ENCODE peak calls at places on chromosomes 2 and 18, in five cellular contexts. E is colonic mucosa, C is adrenal gland, T is A549, L is BJ. G is an unnamed sample.
A peak's percentile ranks its signal among the peaks of the same experiment; 100 is the strongest.

GRCh38 chr2:2879776-2880175 is 497.8 kb downstream of the EIPR1 start:
- DNase-seq in L (no peak), C (no peak), T (no peak), E (no peak), G (no peak)

GRCh38 chr18:10008006-10008647 is 94.3 kb downstream of the VAPA start:
- DNase-seq in C (no peak), L (no peak), T (no peak), E (no peak), G (no peak)

GRCh38 chr18:36580874-36581750 is 247.7 kb downstream of the TPGS2 start:
- DNase-seq in E (no peak), C (no peak), L (peak; percentile 78), T (no peak), G (peak; percentile 63)

GRCh38 chr18:8813621-8814020 is 108.3 kb downstream of the MTCL1 start:
- DNase-seq in C (no peak), L (peak; percentile 74), E (no peak), T (no peak), G (no peak)

GRCh38 chr18:45081579-45082181 is 401.0 kb downstream of the SETBP1 start:
- DNase-seq in L (no peak), T (no peak), E (no peak), C (no peak), G (no peak)

GRCh38 chr18:11304900-11305299 is 155.5 kb upstream of the PIEZO2 start:
- DNase-seq in L (no peak), C (no peak), T (no peak), E (no peak), G (no peak)

GRCh38 chr2:198901894-198902293 is 555.8 kb downstream of the SATB2 start:
- DNase-seq in L (no peak), T (peak; percentile 28), C (no peak), E (no peak), G (no peak)

GRCh38 chr18:67771271-67771670 is 254.8 kb upstream of the DSEL start:
- DNase-seq in E (no peak), L (no peak), T (peak; percentile 5), C (no peak), G (no peak)

GRCh38 chr2:194514281-194514680 is 1142.7 kb upstream of the SLC39A10 start:
- DNase-seq in T (no peak), L (no peak), E (no peak), C (no peak), G (no peak)

GRCh38 chr2:47771211-47771610 is 11.7 kb upstream of the MSH6 start:
- DNase-seq in C (peak; percentile 30), L (peak; percentile 71), E (no peak), T (peak; percentile 87), G (peak; percentile 73)

GRCh38 chr2:201363857-201364560 is 6.9 kb upstream of the FLACC1 start:
- DNase-seq in L (no peak), C (no peak), E (no peak), T (peak; percentile 56), G (peak; percentile 29)

GRCh38 chr2:218259099-218259921 is 1.5 kb upstream of the GPBAR1 start:
- DNase-seq in C (peak; percentile 20), E (no peak), L (no peak), T (no peak), G (peak; percentile 40)

GRCh38 chr2:96500385-96501066 is 4.6 kb downstream of the NEURL3 start:
- DNase-seq in L (no peak), C (no peak), E (no peak), T (no peak), G (no peak)

GRCh38 chr2:45024600-45025291 is 15.5 kb upstream of the SIX2 start:
- DNase-seq in L (peak; percentile 76), C (no peak), T (peak; percentile 89), E (peak; percentile 32), G (peak; percentile 76)

GRCh38 chr2:66532972-66533868 is 98.3 kb downstream of the MEIS1 start:
- DNase-seq in T (no peak), E (no peak), C (no peak), L (no peak), G (no peak)

GRCh38 chr2:176421291-176422050 is 152.2 kb downstream of the MTX2 start:
- DNase-seq in L (no peak), E (no peak), T (no peak), C (no peak), G (no peak)

GRCh38 chr2:61376211-61376610 is 94.7 kb downstream of the USP34 start:
- DNase-seq in C (no peak), E (no peak), T (no peak), L (no peak), G (no peak)

GRCh38 chr2:113138428-113139322 is 11.3 kb downstream of the IL1RN start:
- DNase-seq in E (peak; percentile 77), L (peak; percentile 11), C (peak; percentile 76), T (peak; percentile 76), G (peak; percentile 29)

GRCh38 chr2:190781604-190782198 is 98.9 kb upstream of the GLS start:
- DNase-seq in E (peak; percentile 65), L (no peak), T (peak; percentile 74), C (peak; percentile 48), G (no peak)

GRCh38 chr2:192749606-192750200 is 555.0 kb upstream of the TMEFF2 start:
- DNase-seq in T (peak; percentile 16), C (no peak), L (no peak), E (no peak), G (no peak)

GRCh38 chr2:9003616-9004337 is at the start of gene MBOAT2:
- DNase-seq in C (peak; percentile 87), L (peak; percentile 23), T (peak; percentile 92), E (peak; percentile 88), G (no peak)

GRCh38 chr2:126866451-126866850 is 32.2 kb upstream of the TEX51 start:
- DNase-seq in L (no peak), T (no peak), C (peak; percentile 6), E (no peak), G (no peak)

GRCh38 chr18:8367217-8367988 is 241.8 kb upstream of the RAB12 start:
- DNase-seq in T (peak; percentile 7), C (peak; percentile 37), E (peak; percentile 53), L (no peak), G (no peak)

GRCh38 chr18:30192216-30192615 is 850.3 kb downstream of the DSC3 start:
- DNase-seq in E (no peak), T (no peak), C (no peak), L (no peak), G (no peak)

GRCh38 chr2:11495844-11496271 is 29.9 kb upstream of the E2F6 start:
- DNase-seq in C (peak; percentile 65), L (no peak), T (no peak), E (no peak), G (no peak)

GRCh38 chr2:175837046-175837445 is 165.0 kb downstream of the LNPK start:
- DNase-seq in L (peak; percentile 65), C (peak; percentile 40), E (no peak), T (no peak), G (peak; percentile 67)

GRCh38 chr2:224869601-224870000 is 153.4 kb upstream of the CCDC195 start:
- DNase-seq in C (no peak), L (peak; percentile 87), T (no peak), E (no peak), G (peak; percentile 79)

GRCh38 chr18:10797882-10798281 is 272.1 kb downstream of the NAPG start:
- DNase-seq in E (no peak), L (no peak), T (no peak), C (no peak), G (no peak)

GRCh38 chr2:98822301-98823164 is 91.6 kb upstream of the MGAT4A start:
- DNase-seq in E (no peak), C (peak; percentile 40), T (no peak), L (no peak), G (no peak)
- TF ChIP-seq CTCF in E (no peak), C (peak; percentile 24), T (no peak), L (peak; percentile 36), G (no peak)

DNA sequence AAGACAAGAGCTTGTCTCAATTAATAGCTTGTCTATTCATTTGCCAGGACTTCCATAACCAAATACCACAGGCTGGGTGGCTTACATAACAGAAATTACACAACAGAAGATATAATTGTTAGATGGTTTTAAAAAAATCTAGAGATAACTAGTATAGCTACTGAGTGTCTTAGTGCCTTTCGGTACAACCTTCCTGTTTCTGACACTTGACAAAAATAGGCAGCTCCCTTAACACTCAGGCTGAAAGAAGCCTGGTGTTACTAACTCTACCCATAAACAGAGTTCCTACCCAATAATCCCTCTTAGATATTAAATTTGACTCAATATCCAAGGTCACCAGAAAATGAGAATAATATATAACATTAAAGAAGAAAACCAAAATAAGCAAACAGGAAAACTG is 129.7 kb downstream of the BARD1 start:
- DNase-seq in E (no peak), C (no peak), T (no peak), L (no peak), G (no peak)
- H3K4me3 ChIP-seq in E (no peak overlapping the region), C (no peak overlapping the region), T (no peak overlapping the region), L (no peak overlapping the region), G (no peak overlapping the region)

GRCh38 chr2:43146083-43146482 is 80.3 kb downstream of the ZFP36L2 start:
- DNase-seq in T (no peak), C (no peak), L (no peak), E (no peak), G (no peak)
- TF ChIP-seq CTCF in T (no peak), C (no peak), L (no peak), E (no peak), G (no peak)

GRCh38 chr2:41899189-41899588 is 148.6 kb upstream of the PKDCC start:
- DNase-seq in C (no peak), L (no peak), E (no peak), T (no peak), G (no peak)
- H3K4me3 ChIP-seq in C (no peak overlapping the region), L (no peak overlapping the region), E (no peak overlapping the region), T (no peak overlapping the region), G (no peak overlapping the region)

GRCh38 chr2:241576293-241576654 is 17.7 kb downstream of the BOK start:
- DNase-seq in L (no peak), T (no peak), E (no peak), C (no peak), G (no peak)
- TF ChIP-seq CTCF in L (no peak), T (no peak), E (no peak), C (no peak), G (no peak)

DNA sequence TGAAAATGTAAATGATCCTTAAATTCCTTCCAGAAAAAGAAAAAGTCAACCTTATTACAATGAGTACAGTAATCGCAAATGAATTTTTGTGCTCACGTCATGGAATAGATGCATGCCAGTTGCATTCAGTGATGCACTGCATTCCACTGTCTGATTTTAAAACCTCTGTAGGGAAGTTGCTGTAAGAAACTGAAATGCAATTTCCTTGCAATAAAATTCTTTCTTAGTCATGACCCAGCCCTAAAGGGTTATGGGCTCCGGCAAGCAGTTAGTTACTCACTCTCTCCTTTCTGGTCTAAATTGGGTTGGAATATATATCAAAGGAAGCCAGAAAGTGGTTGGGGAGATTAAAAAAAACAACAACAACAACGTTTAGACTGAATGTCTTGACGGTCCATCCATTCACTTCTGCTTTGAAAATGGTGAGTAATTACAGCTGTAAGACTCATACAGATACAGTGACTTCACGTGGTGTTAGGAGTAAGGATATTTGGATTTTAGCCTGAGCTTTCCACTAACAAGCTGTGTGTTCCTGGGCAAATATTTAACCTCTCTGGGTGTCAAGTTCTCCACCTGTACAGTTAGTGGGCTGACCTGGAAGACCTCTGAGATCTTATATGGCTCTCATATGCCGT is 8.6 kb upstream of the RND3 start:
- DNase-seq in T (peak; percentile 74), E (no peak), L (peak; percentile 99), C (no peak), G (peak; percentile 95)
- H3K4me3 ChIP-seq in T (peak overlapping the region; percentile 14), E (no peak overlapping the region), L (no peak overlapping the region), C (no peak overlapping the region), G (peak overlapping the region; percentile 5)

G was measured in AG09309.